ENCODE peak calls at places on chromosomes 3 and 15, in four cellular contexts. Y is A549, Z is HepG2, T is K562. F is an unnamed sample.

GRCh38 chr15:64599716-64600115 is 139.3 kb downstream of the ZNF609 start:
- DNase-seq in Y (peak; percentile 22), Z (no peak), T (no peak), F (no peak)

GRCh38 chr3:164370970-164371369 is 707.3 kb downstream of the SI start:
- DNase-seq in Z (no peak), T (no peak), Y (no peak), F (no peak)

GRCh38 chr3:158352551-158352950 is 218.4 kb upstream of the MLF1 start:
- DNase-seq in Y (no peak), T (no peak), Z (no peak), F (no peak)

GRCh38 chr15:49875392-49875791 is 243.6 kb downstream of the ATP8B4 start:
- DNase-seq in Y (peak; percentile 30), T (no peak), Z (no peak), F (no peak)

GRCh38 chr15:78201281-78202190 is 32.8 kb downstream of the ACSBG1 start:
- DNase-seq in Z (no peak), T (no peak), Y (no peak), F (no peak)

GRCh38 chr3:87771338-87772059 is 287.3 kb downstream of the CGGBP1 start:
- DNase-seq in Y (peak; percentile 57), Z (peak; percentile 35), T (peak; percentile 15), F (peak; percentile 37)

GRCh38 chr15:92316586-92317295 is 76.9 kb upstream of the ST8SIA2 start:
- DNase-seq in Y (no peak), T (no peak), Z (no peak), F (no peak)

GRCh38 chr3:101050866-101051265 is 57.6 kb upstream of the ABI3BP start:
- DNase-seq in Y (no peak), T (no peak), Z (no peak), F (no peak)

GRCh38 chr15:77419050-77419835 is 661 bp downstream of the PEAK1 start:
- DNase-seq in T (peak; percentile 78), Y (peak; percentile 31), Z (no peak), F (peak; percentile 60)

GRCh38 chr15:69748131-69748530 is 295.5 kb downstream of the RPLP1 start:
- DNase-seq in Y (no peak), Z (no peak), T (no peak), F (no peak)

GRCh38 chr15:85374831-85375230 is 5.6 kb upstream of the AKAP13 start:
- DNase-seq in Y (no peak), T (no peak), Z (no peak), F (no peak)

GRCh38 chr15:52361975-52362494 is 66.4 kb upstream of the MYO5C start:
- DNase-seq in Y (no peak), T (no peak), Z (no peak), F (no peak)

GRCh38 chr3:154657265-154657664 is 227.3 kb upstream of the GPR149 start:
- DNase-seq in Y (no peak), T (no peak), Z (no peak), F (no peak)

GRCh38 chr3:16056210-16056607 is 118.3 kb upstream of the GALNT15 start:
- DNase-seq in T (no peak), Y (peak; percentile 44), Z (no peak), F (no peak)

GRCh38 chr3:16050641-16051467 is 123.6 kb upstream of the GALNT15 start:
- DNase-seq in Y (no peak), T (no peak), Z (no peak), F (no peak)

GRCh38 chr3:16052964-16053363 is 121.5 kb upstream of the GALNT15 start:
- DNase-seq in Y (no peak), Z (no peak), T (no peak), F (no peak)

GRCh38 chr3:16055606-16056209 is 118.8 kb upstream of the GALNT15 start:
- DNase-seq in Z (no peak), Y (no peak), T (no peak), F (no peak)

GRCh38 chr3:16053794-16054193 is 120.7 kb upstream of the GALNT15 start:
- DNase-seq in T (no peak), Z (no peak), Y (no peak), F (no peak)
- TF ChIP-seq NR3C1 in T (no peak), Z (no peak), Y (no peak), F (no peak)

DNA sequence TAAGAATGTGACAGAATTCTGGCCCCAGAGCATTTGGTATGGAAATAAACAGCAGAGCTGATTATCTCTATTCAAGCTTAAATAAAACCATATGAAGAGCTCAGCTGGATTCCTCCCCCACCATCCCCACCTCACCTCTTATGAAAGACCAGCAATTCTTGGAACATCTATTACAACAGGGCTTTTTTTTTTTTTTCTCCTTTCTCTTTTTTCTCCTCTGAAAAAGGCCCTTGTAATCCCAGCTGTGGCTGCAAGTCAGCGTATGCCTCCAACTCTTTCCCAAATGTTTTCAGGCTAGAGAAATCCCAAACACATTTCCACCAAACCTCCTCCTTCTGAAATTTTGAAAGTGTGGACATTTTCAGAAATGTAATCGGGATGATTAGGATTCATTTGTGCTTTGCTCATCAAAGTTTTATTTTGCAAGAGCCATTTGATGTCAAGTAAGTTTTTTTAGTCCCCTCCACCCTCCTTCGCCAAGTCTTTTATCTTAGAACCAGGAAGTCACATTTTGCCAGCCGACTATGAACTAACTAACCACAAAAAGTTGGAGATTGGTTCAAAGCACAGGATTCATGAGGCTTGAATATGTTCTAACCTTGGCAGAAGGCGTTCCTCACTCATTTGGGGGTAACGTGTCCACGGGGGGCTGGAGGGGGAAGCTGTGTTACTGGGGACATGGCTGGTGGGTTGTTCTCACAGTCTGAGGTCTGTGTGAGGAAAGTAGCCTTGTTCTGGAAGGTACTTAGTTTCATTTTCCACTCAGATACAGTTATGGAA is 142.0 kb upstream of the PDZRN3 start:
- DNase-seq in Y (no peak), T (no peak), Z (no peak), F (no peak)
- TF ChIP-seq NR3C1 in Y (no peak), T (no peak), Z (no peak), F (no peak)

DNA sequence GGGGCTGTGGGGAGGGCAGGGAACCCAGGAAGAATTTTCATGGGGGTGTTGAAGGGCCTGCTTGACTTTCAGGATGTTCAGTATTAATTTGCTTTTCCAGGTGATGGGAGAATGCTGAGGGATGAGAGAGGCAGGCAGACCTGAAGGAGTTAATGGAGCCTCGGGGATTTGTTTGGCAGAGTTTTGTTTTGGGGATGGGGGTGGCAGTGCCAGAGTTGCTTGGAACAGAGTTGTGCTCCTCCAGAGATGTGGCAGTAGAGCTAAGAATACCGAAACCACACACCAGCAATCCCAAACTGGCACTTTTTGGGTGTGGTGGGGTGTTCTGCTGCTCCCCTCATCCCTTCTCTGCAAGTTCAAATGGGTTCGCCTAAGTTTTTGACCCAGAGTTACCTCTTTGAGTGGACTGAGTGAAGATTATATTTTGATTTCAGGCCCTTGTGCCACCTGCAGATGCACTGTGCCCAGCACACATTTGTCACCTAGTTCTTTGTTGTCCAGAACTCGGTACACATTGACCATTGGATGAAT is 1.6 kb downstream of the BOC start:
- DNase-seq in T (no peak), Z (no peak), Y (no peak), F (no peak)
- TF ChIP-seq NR3C1 in T (no peak), Z (no peak), Y (no peak), F (no peak)

DNA sequence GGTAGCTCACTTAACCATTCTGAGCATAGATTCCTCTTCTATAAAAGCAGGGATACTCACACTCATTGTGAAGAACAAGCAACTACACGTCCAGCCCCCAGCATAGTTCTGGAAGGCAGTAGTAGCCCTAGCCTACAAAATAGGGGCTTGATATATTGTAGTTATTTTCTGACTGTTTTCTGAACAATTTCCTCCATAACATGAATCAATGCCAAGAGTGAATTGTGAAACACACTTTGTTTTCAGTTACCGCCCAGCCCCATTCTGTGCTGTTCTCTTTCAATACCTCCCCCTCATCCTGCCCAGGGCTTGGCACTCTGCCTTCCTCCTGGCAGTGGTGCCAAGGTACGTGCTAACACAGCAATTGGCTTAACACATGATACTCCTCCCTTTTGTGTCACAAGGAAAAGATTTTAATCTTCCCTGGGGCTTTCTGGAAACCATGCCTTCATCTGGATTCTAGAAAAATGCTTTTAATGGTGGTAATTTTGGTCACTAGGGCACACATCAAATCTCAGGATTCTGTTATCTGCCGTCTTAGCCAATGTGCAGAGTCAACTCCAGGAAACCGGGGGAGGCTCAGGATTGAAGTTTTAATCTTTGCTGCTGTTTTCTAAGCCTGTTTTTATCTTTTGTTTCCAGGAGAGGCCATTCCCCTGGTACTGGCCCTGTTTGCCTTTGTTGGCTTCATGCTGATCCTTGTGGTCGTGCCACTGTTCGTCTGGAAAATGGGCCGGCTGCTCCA is 37.2 kb downstream of the IL20RB start:
- DNase-seq in Z (no peak), T (no peak), Y (peak; percentile 24), F (no peak)
- TF ChIP-seq NR3C1 in Z (no peak), T (no peak), Y (no peak), F (no peak)